ENCODE peak calls at places on chromosome 16, in eight cellular contexts. One of them, this sample, is unnamed.

GRCh38 chr16:89183975-89184684 is 12.6 kb downstream of the CDH15 start:
- DNase-seq in stimulated activated CD4-positive, alpha-beta T cell treated with anti-CD3 and anti-CD28 coated beads, Interleukin-12 subunit alpha, Interleukin-12 subunit beta, amount 100 ng/mL, for 24 hours: no peak
- DNase-seq in HTR-8/SVneo: no peak
- DNase-seq in NCI-H1048: no peak
- DNase-seq in GM18507: no peak
- DNase-seq in NCI-H1930: no peak
- DNase-seq in activated CD8-positive, alpha-beta memory T cell treated with anti-CD3 and anti-CD28 coated beads for 1 hour: no peak
- DNase-seq in bronchial epithelial cell: no peak
- DNase-seq in this sample: no peak

GRCh38 chr16:79850348-79850747 is 249.8 kb upstream of the MAF start:
- DNase-seq in GM18507: no peak
- DNase-seq in stimulated activated CD4-positive, alpha-beta T cell treated with anti-CD3 and anti-CD28 coated beads, Interleukin-12 subunit alpha, Interleukin-12 subunit beta, amount 100 ng/mL, for 24 hours: no peak
- DNase-seq in bronchial epithelial cell: no peak
- DNase-seq in NCI-H1048: no peak
- DNase-seq in activated CD8-positive, alpha-beta memory T cell treated with anti-CD3 and anti-CD28 coated beads for 1 hour: no peak
- DNase-seq in HTR-8/SVneo: no peak
- DNase-seq in NCI-H1930: no peak
- DNase-seq in this sample: no peak

GRCh38 chr16:58384437-58385055 is 7.7 kb upstream of the GINS3 start:
- DNase-seq in NCI-H1930: no peak
- DNase-seq in bronchial epithelial cell: peak; percentile 95
- DNase-seq in GM18507: no peak
- DNase-seq in NCI-H1048: no peak
- DNase-seq in activated CD8-positive, alpha-beta memory T cell treated with anti-CD3 and anti-CD28 coated beads for 1 hour: no peak
- DNase-seq in HTR-8/SVneo: no peak
- DNase-seq in stimulated activated CD4-positive, alpha-beta T cell treated with anti-CD3 and anti-CD28 coated beads, Interleukin-12 subunit alpha, Interleukin-12 subunit beta, amount 100 ng/mL, for 24 hours: no peak
- DNase-seq in this sample: no peak

GRCh38 chr16:48955791-48956190 is 325.8 kb downstream of the CBLN1 start:
- DNase-seq in NCI-H1048: no peak
- DNase-seq in stimulated activated CD4-positive, alpha-beta T cell treated with anti-CD3 and anti-CD28 coated beads, Interleukin-12 subunit alpha, Interleukin-12 subunit beta, amount 100 ng/mL, for 24 hours: no peak
- DNase-seq in GM18507: no peak
- DNase-seq in HTR-8/SVneo: no peak
- DNase-seq in activated CD8-positive, alpha-beta memory T cell treated with anti-CD3 and anti-CD28 coated beads for 1 hour: no peak
- DNase-seq in NCI-H1930: no peak
- DNase-seq in bronchial epithelial cell: no peak
- DNase-seq in this sample: no peak

GRCh38 chr16:69110406-69110805 is 5.0 kb downstream of the HAS3 start:
- DNase-seq in HTR-8/SVneo: no peak
- DNase-seq in stimulated activated CD4-positive, alpha-beta T cell treated with anti-CD3 and anti-CD28 coated beads, Interleukin-12 subunit alpha, Interleukin-12 subunit beta, amount 100 ng/mL, for 24 hours: no peak
- DNase-seq in bronchial epithelial cell: no peak
- DNase-seq in GM18507: no peak
- DNase-seq in activated CD8-positive, alpha-beta memory T cell treated with anti-CD3 and anti-CD28 coated beads for 1 hour: no peak
- DNase-seq in NCI-H1930: no peak
- DNase-seq in NCI-H1048: no peak
- DNase-seq in this sample: no peak

GRCh38 chr16:57898961-57899360 is 72.0 kb downstream of the CNGB1 start:
- DNase-seq in NCI-H1048: no peak
- DNase-seq in stimulated activated CD4-positive, alpha-beta T cell treated with anti-CD3 and anti-CD28 coated beads, Interleukin-12 subunit alpha, Interleukin-12 subunit beta, amount 100 ng/mL, for 24 hours: no peak
- DNase-seq in bronchial epithelial cell: peak; percentile 45
- DNase-seq in NCI-H1930: no peak
- DNase-seq in GM18507: no peak
- DNase-seq in HTR-8/SVneo: no peak
- DNase-seq in activated CD8-positive, alpha-beta memory T cell treated with anti-CD3 and anti-CD28 coated beads for 1 hour: no peak
- DNase-seq in this sample: no peak

GRCh38 chr16:48102083-48103008 is 53.4 kb downstream of the ABCC12 start:
- DNase-seq in activated CD8-positive, alpha-beta memory T cell treated with anti-CD3 and anti-CD28 coated beads for 1 hour: no peak
- DNase-seq in HTR-8/SVneo: no peak
- DNase-seq in bronchial epithelial cell: no peak
- DNase-seq in GM18507: no peak
- DNase-seq in NCI-H1048: no peak
- DNase-seq in NCI-H1930: no peak
- DNase-seq in stimulated activated CD4-positive, alpha-beta T cell treated with anti-CD3 and anti-CD28 coated beads, Interleukin-12 subunit alpha, Interleukin-12 subunit beta, amount 100 ng/mL, for 24 hours: no peak
- DNase-seq in this sample: no peak

GRCh38 chr16:69741951-69742904 is 12.5 kb downstream of the NOB1 start:
- DNase-seq in activated CD8-positive, alpha-beta memory T cell treated with anti-CD3 and anti-CD28 coated beads for 1 hour: no peak
- DNase-seq in NCI-H1048: no peak
- DNase-seq in bronchial epithelial cell: no peak
- DNase-seq in stimulated activated CD4-positive, alpha-beta T cell treated with anti-CD3 and anti-CD28 coated beads, Interleukin-12 subunit alpha, Interleukin-12 subunit beta, amount 100 ng/mL, for 24 hours: no peak
- DNase-seq in HTR-8/SVneo: no peak
- DNase-seq in NCI-H1930: no peak
- DNase-seq in GM18507: no peak
- DNase-seq in this sample: no peak

GRCh38 chr16:58025351-58026138 is at the start of gene MMP15:
- DNase-seq in activated CD8-positive, alpha-beta memory T cell treated with anti-CD3 and anti-CD28 coated beads for 1 hour: peak; percentile 44
- DNase-seq in HTR-8/SVneo: peak; percentile 67
- DNase-seq in NCI-H1930: peak; percentile 44
- DNase-seq in bronchial epithelial cell: peak; percentile 51
- DNase-seq in stimulated activated CD4-positive, alpha-beta T cell treated with anti-CD3 and anti-CD28 coated beads, Interleukin-12 subunit alpha, Interleukin-12 subunit beta, amount 100 ng/mL, for 24 hours: peak; percentile 48
- DNase-seq in NCI-H1048: peak; percentile 15
- DNase-seq in GM18507: no peak
- DNase-seq in this sample: peak; percentile 26

GRCh38 chr16:14302031-14302398 is 230.9 kb downstream of the MRTFB start:
- DNase-seq in NCI-H1048: no peak
- DNase-seq in NCI-H1930: peak; percentile 69
- DNase-seq in bronchial epithelial cell: peak; percentile 27
- DNase-seq in HTR-8/SVneo: peak; percentile 63
- DNase-seq in stimulated activated CD4-positive, alpha-beta T cell treated with anti-CD3 and anti-CD28 coated beads, Interleukin-12 subunit alpha, Interleukin-12 subunit beta, amount 100 ng/mL, for 24 hours: no peak
- DNase-seq in GM18507: no peak
- DNase-seq in activated CD8-positive, alpha-beta memory T cell treated with anti-CD3 and anti-CD28 coated beads for 1 hour: no peak
- DNase-seq in this sample: no peak

GRCh38 chr16:48829361-48829760 is 219.4 kb upstream of the N4BP1 start:
- DNase-seq in bronchial epithelial cell: no peak
- DNase-seq in NCI-H1930: no peak
- DNase-seq in activated CD8-positive, alpha-beta memory T cell treated with anti-CD3 and anti-CD28 coated beads for 1 hour: no peak
- DNase-seq in NCI-H1048: no peak
- DNase-seq in HTR-8/SVneo: no peak
- DNase-seq in GM18507: no peak
- DNase-seq in stimulated activated CD4-positive, alpha-beta T cell treated with anti-CD3 and anti-CD28 coated beads, Interleukin-12 subunit alpha, Interleukin-12 subunit beta, amount 100 ng/mL, for 24 hours: no peak
- DNase-seq in this sample: no peak